ENCODE peak calls at places on chromosome 13, in seven cellular contexts. One of them, this sample, is unnamed.

GRCh38 chr13:66656050-66656449 is 574.1 kb downstream of the PCDH9 start:
- DNase-seq in CD4-positive, alpha-beta T cell: no peak
- DNase-seq in neural crest cell: no peak
- DNase-seq in fibroblast of pulmonary artery: no peak
- DNase-seq in AG04450: no peak
- DNase-seq in neural progenitor cell: peak
- DNase-seq in body of pancreas: no peak
- DNase-seq in this sample: no peak

GRCh38 chr13:86907116-86907515 is 764.1 kb upstream of the SLITRK5 start:
- DNase-seq in neural progenitor cell: no peak
- DNase-seq in neural crest cell: no peak
- DNase-seq in fibroblast of pulmonary artery: no peak
- DNase-seq in AG04450: no peak
- DNase-seq in CD4-positive, alpha-beta T cell: no peak
- DNase-seq in body of pancreas: no peak
- DNase-seq in this sample: no peak

GRCh38 chr13:109224033-109224432 is 562.4 kb downstream of the IRS2 start:
- DNase-seq in CD4-positive, alpha-beta T cell: no peak
- DNase-seq in body of pancreas: no peak
- DNase-seq in neural crest cell: no peak
- DNase-seq in neural progenitor cell: no peak
- DNase-seq in fibroblast of pulmonary artery: no peak
- DNase-seq in AG04450: no peak
- DNase-seq in this sample: no peak

GRCh38 chr13:77431449-77431848 is 104.1 kb upstream of the SCEL start:
- DNase-seq in body of pancreas: no peak
- DNase-seq in neural crest cell: no peak
- DNase-seq in neural progenitor cell: no peak
- DNase-seq in fibroblast of pulmonary artery: no peak
- DNase-seq in AG04450: no peak
- DNase-seq in CD4-positive, alpha-beta T cell: no peak
- DNase-seq in this sample: no peak

GRCh38 chr13:113115363-113116205 is 7.0 kb upstream of the F10 start:
- DNase-seq in CD4-positive, alpha-beta T cell: no peak
- DNase-seq in AG04450: no peak
- DNase-seq in body of pancreas: no peak
- DNase-seq in fibroblast of pulmonary artery: no peak
- DNase-seq in neural crest cell: no peak
- DNase-seq in neural progenitor cell: no peak
- DNase-seq in this sample: no peak

GRCh38 chr13:100175803-100176182 is 86.9 kb downstream of the PCCA start:
- DNase-seq in fibroblast of pulmonary artery: no peak
- DNase-seq in CD4-positive, alpha-beta T cell: no peak
- DNase-seq in neural crest cell: no peak
- DNase-seq in body of pancreas: no peak
- DNase-seq in AG04450: no peak
- DNase-seq in neural progenitor cell: no peak
- DNase-seq in this sample: no peak

GRCh38 chr13:100280681-100281080 is 191.8 kb downstream of the PCCA start:
- DNase-seq in body of pancreas: no peak
- DNase-seq in fibroblast of pulmonary artery: peak
- DNase-seq in AG04450: no peak
- DNase-seq in neural progenitor cell: no peak
- DNase-seq in CD4-positive, alpha-beta T cell: no peak
- DNase-seq in neural crest cell: no peak
- DNase-seq in this sample: no peak

GRCh38 chr13:84433024-84433423 is 550.8 kb upstream of the SLITRK1 start:
- DNase-seq in body of pancreas: no peak
- DNase-seq in fibroblast of pulmonary artery: peak
- DNase-seq in AG04450: peak
- DNase-seq in neural crest cell: no peak
- DNase-seq in CD4-positive, alpha-beta T cell: no peak
- DNase-seq in neural progenitor cell: no peak
- DNase-seq in this sample: no peak

GRCh38 chr13:29561918-29562317 is 33.6 kb downstream of the SLC7A1 start:
- DNase-seq in AG04450: no peak
- DNase-seq in neural crest cell: no peak
- DNase-seq in fibroblast of pulmonary artery: peak
- DNase-seq in body of pancreas: no peak
- DNase-seq in CD4-positive, alpha-beta T cell: no peak
- DNase-seq in neural progenitor cell: no peak
- DNase-seq in this sample: no peak

DNA sequence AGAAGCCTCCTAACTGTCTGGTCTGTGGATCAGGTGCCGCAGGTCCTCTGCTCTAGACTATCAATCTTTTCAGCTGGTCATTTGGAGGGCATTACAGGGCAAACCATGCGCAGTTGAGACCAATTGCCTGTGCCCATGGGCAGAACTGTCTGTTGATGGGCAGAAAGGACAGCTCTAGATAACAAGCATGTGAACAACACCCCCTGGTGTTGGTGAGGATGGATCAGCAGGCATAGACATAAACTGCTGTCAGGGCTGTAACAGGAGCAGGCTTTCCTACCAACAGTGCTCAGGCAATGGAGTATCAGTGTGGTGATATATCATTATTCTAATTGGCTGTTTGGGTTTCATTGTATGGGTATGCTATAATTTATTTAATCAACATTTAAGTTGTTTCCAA is 104.7 kb upstream of the KL start:
- DNase-seq in neural crest cell: no peak
- DNase-seq in fibroblast of pulmonary artery: peak
- DNase-seq in CD4-positive, alpha-beta T cell: no peak
- DNase-seq in AG04450: no peak
- DNase-seq in neural progenitor cell: peak
- DNase-seq in body of pancreas: no peak
- DNase-seq in this sample: no peak
- TF ChIP-seq CTCF in neural crest cell: peak
- TF ChIP-seq CTCF in fibroblast of pulmonary artery: peak
- TF ChIP-seq CTCF in CD4-positive, alpha-beta T cell: no peak
- TF ChIP-seq CTCF in AG04450: peak
- TF ChIP-seq CTCF in neural progenitor cell: peak
- TF ChIP-seq CTCF in body of pancreas: no peak
- TF ChIP-seq CTCF in this sample: peak

GRCh38 chr13:33109801-33110200 is 93.6 kb downstream of the KL start:
- DNase-seq in neural progenitor cell: peak
- DNase-seq in fibroblast of pulmonary artery: no peak
- DNase-seq in AG04450: no peak
- DNase-seq in neural crest cell: no peak
- DNase-seq in body of pancreas: no peak
- DNase-seq in CD4-positive, alpha-beta T cell: no peak
- DNase-seq in this sample: no peak
- TF ChIP-seq CTCF in neural progenitor cell: peak
- TF ChIP-seq CTCF in fibroblast of pulmonary artery: peak
- TF ChIP-seq CTCF in AG04450: peak
- TF ChIP-seq CTCF in neural crest cell: peak
- TF ChIP-seq CTCF in body of pancreas: no peak
- TF ChIP-seq CTCF in CD4-positive, alpha-beta T cell: no peak
- TF ChIP-seq CTCF in this sample: peak

DNA sequence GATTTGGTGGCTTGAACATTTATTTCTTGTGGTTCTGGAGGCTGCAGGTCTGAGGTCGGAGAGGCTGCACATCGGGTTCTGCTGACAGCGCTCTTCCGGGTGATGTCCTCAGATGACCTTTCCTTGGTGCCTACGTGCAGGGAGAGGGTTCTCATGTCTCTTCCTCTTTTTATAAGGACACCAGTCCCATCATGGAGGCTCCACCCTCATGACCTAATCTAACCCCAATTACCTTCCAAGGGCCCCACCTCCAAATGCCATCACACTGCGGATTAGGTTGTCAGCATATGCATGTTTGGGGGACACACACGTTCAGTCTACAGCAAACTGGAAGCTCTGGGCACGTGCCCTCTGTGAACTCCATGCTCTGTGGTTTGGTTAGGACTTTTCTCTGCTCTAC is 338.6 kb downstream of the FGF9 start:
- DNase-seq in CD4-positive, alpha-beta T cell: no peak
- DNase-seq in fibroblast of pulmonary artery: no peak
- DNase-seq in body of pancreas: no peak
- DNase-seq in neural crest cell: no peak
- DNase-seq in AG04450: no peak
- DNase-seq in neural progenitor cell: no peak
- DNase-seq in this sample: no peak
- TF ChIP-seq CTCF in CD4-positive, alpha-beta T cell: no peak
- TF ChIP-seq CTCF in fibroblast of pulmonary artery: no peak
- TF ChIP-seq CTCF in body of pancreas: no peak
- TF ChIP-seq CTCF in neural crest cell: no peak
- TF ChIP-seq CTCF in AG04450: no peak
- TF ChIP-seq CTCF in neural progenitor cell: no peak
- TF ChIP-seq CTCF in this sample: no peak

GRCh38 chr13:21813110-21813509 is 142.2 kb downstream of the FGF9 start:
- DNase-seq in AG04450: no peak
- DNase-seq in neural progenitor cell: no peak
- DNase-seq in body of pancreas: no peak
- DNase-seq in fibroblast of pulmonary artery: no peak
- DNase-seq in CD4-positive, alpha-beta T cell: no peak
- DNase-seq in neural crest cell: no peak
- DNase-seq in this sample: no peak
- TF ChIP-seq CTCF in AG04450: no peak
- TF ChIP-seq CTCF in neural progenitor cell: peak
- TF ChIP-seq CTCF in body of pancreas: no peak
- TF ChIP-seq CTCF in fibroblast of pulmonary artery: no peak
- TF ChIP-seq CTCF in CD4-positive, alpha-beta T cell: no peak
- TF ChIP-seq CTCF in neural crest cell: no peak
- TF ChIP-seq CTCF in this sample: no peak

DNA sequence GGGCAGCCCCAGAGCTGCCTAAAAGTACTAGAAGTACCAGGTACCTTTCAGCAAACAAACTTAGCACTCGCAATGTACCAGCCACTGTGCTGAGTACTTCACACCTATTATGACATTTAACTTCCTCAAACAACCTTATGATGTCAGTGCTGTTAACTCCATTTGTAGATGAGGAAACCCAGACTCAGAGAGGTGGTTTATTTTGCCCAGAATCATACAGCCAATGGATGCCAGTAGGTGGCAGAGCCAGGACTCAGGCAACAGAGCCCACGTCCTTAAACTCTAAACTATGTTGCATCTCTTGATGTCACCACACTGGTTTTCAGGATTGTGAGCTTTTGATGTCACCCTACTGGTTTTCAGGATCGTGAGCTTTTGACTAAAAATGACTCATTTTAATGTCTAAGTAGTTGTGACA is 78.9 kb downstream of the FLT1 start:
- DNase-seq in CD4-positive, alpha-beta T cell: no peak
- DNase-seq in body of pancreas: no peak
- DNase-seq in neural progenitor cell: no peak
- DNase-seq in AG04450: no peak
- DNase-seq in neural crest cell: no peak
- DNase-seq in fibroblast of pulmonary artery: no peak
- DNase-seq in this sample: no peak
- TF ChIP-seq CTCF in CD4-positive, alpha-beta T cell: no peak
- TF ChIP-seq CTCF in body of pancreas: no peak
- TF ChIP-seq CTCF in neural progenitor cell: no peak
- TF ChIP-seq CTCF in AG04450: no peak
- TF ChIP-seq CTCF in neural crest cell: no peak
- TF ChIP-seq CTCF in fibroblast of pulmonary artery: no peak
- TF ChIP-seq CTCF in this sample: no peak

GRCh38 chr13:71879129-71879535 is 12.1 kb upstream of the DACH1 start:
- DNase-seq in fibroblast of pulmonary artery: peak
- DNase-seq in CD4-positive, alpha-beta T cell: no peak
- DNase-seq in neural crest cell: no peak
- DNase-seq in neural progenitor cell: peak
- DNase-seq in body of pancreas: peak
- DNase-seq in AG04450: no peak
- DNase-seq in this sample: no peak
- TF ChIP-seq CTCF in fibroblast of pulmonary artery: peak
- TF ChIP-seq CTCF in CD4-positive, alpha-beta T cell: peak
- TF ChIP-seq CTCF in neural crest cell: peak
- TF ChIP-seq CTCF in neural progenitor cell: peak
- TF ChIP-seq CTCF in body of pancreas: peak
- TF ChIP-seq CTCF in AG04450: peak
- TF ChIP-seq CTCF in this sample: peak

GRCh38 chr13:97753942-97754670 is 199.4 kb upstream of the IPO5 start:
- DNase-seq in fibroblast of pulmonary artery: no peak
- DNase-seq in neural progenitor cell: peak
- DNase-seq in AG04450: no peak
- DNase-seq in CD4-positive, alpha-beta T cell: no peak
- DNase-seq in body of pancreas: no peak
- DNase-seq in neural crest cell: no peak
- DNase-seq in this sample: no peak
- TF ChIP-seq CTCF in fibroblast of pulmonary artery: no peak
- TF ChIP-seq CTCF in neural progenitor cell: peak
- TF ChIP-seq CTCF in AG04450: peak
- TF ChIP-seq CTCF in CD4-positive, alpha-beta T cell: no peak
- TF ChIP-seq CTCF in body of pancreas: no peak
- TF ChIP-seq CTCF in neural crest cell: no peak
- TF ChIP-seq CTCF in this sample: no peak

GRCh38 chr13:102657630-102658029 is 37.2 kb downstream of the METTL21C start:
- DNase-seq in fibroblast of pulmonary artery: no peak
- DNase-seq in neural crest cell: no peak
- DNase-seq in neural progenitor cell: no peak
- DNase-seq in AG04450: no peak
- DNase-seq in CD4-positive, alpha-beta T cell: no peak
- DNase-seq in body of pancreas: no peak
- DNase-seq in this sample: no peak
- TF ChIP-seq CTCF in fibroblast of pulmonary artery: peak
- TF ChIP-seq CTCF in neural crest cell: peak
- TF ChIP-seq CTCF in neural progenitor cell: peak
- TF ChIP-seq CTCF in AG04450: peak
- TF ChIP-seq CTCF in CD4-positive, alpha-beta T cell: peak
- TF ChIP-seq CTCF in body of pancreas: no peak
- TF ChIP-seq CTCF in this sample: peak

GRCh38 chr13:38415233-38415632 is 65.6 kb downstream of the UFM1 start:
- DNase-seq in body of pancreas: no peak
- DNase-seq in neural crest cell: no peak
- DNase-seq in CD4-positive, alpha-beta T cell: no peak
- DNase-seq in AG04450: no peak
- DNase-seq in fibroblast of pulmonary artery: no peak
- DNase-seq in neural progenitor cell: no peak
- DNase-seq in this sample: peak

GRCh38 chr13:38417241-38417640 is 67.6 kb downstream of the UFM1 start:
- DNase-seq in neural progenitor cell: no peak
- DNase-seq in fibroblast of pulmonary artery: no peak
- DNase-seq in AG04450: no peak
- DNase-seq in CD4-positive, alpha-beta T cell: no peak
- DNase-seq in body of pancreas: no peak
- DNase-seq in neural crest cell: no peak
- DNase-seq in this sample: no peak

GRCh38 chr13:38419312-38419873 is 69.7 kb downstream of the UFM1 start:
- DNase-seq in AG04450: no peak
- DNase-seq in fibroblast of pulmonary artery: no peak
- DNase-seq in neural progenitor cell: no peak
- DNase-seq in body of pancreas: no peak
- DNase-seq in neural crest cell: no peak
- DNase-seq in CD4-positive, alpha-beta T cell: no peak
- DNase-seq in this sample: no peak

GRCh38 chr13:38418286-38418685 is 68.6 kb downstream of the UFM1 start:
- DNase-seq in neural progenitor cell: no peak
- DNase-seq in neural crest cell: no peak
- DNase-seq in fibroblast of pulmonary artery: peak
- DNase-seq in body of pancreas: no peak
- DNase-seq in AG04450: no peak
- DNase-seq in CD4-positive, alpha-beta T cell: no peak
- DNase-seq in this sample: no peak

DNA sequence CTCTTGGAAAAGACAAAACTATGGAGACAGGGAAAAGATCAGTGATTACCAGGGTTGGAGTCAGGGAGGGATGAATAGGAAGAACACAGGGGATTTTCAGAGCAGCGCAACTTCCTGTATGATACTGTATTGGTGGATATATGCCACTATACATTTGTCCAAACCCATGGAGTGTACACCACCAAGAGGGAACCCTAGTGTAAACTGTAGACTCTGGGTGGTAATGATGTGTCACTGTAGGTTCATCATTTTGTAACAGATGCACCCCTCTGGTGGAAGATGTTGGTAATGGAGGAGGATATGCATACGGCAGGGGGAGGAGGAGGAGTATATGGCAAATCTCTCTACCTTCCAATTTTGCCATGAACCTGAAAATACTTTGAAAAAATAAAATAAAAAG is 68.1 kb downstream of the UFM1 start:
- DNase-seq in body of pancreas: no peak
- DNase-seq in neural crest cell: no peak
- DNase-seq in AG04450: no peak
- DNase-seq in fibroblast of pulmonary artery: peak
- DNase-seq in CD4-positive, alpha-beta T cell: no peak
- DNase-seq in neural progenitor cell: peak
- DNase-seq in this sample: no peak
- TF ChIP-seq CTCF in body of pancreas: no peak
- TF ChIP-seq CTCF in neural crest cell: peak
- TF ChIP-seq CTCF in AG04450: peak
- TF ChIP-seq CTCF in fibroblast of pulmonary artery: peak
- TF ChIP-seq CTCF in CD4-positive, alpha-beta T cell: no peak
- TF ChIP-seq CTCF in neural progenitor cell: peak
- TF ChIP-seq CTCF in this sample: peak

This sample was measured in retinal pigment epithelial cell.